ENCODE peak calls at places on chromosomes 16 and 17, in five cellular contexts. U is Daoy; O is activated T-cell treated with anti-CD3 and anti-CD28 coated beads for 1 hour; P is lung; F is activated CD4-positive, alpha-beta T cell treated with anti-CD3 and anti-CD28 coated beads for 48 hours. B is an unnamed sample.

GRCh38 chr17:7042507-7043194 is 1.2 kb downstream of the SLC16A11 start:
- DNase-seq in U (no peak), O (no peak), P (no peak), F (peak; percentile 69), B (no peak)

GRCh38 chr17:37813753-37814152 is 68.9 kb upstream of the HNF1B start:
- DNase-seq in U (peak; percentile 85), O (no peak), P (no peak), F (no peak), B (no peak)

GRCh38 chr16:81495321-81496234 is 51.0 kb downstream of the CMIP start:
- DNase-seq in U (no peak), O (no peak), P (no peak), F (no peak), B (no peak)

GRCh38 chr16:1785846-1786170 is 3.0 kb downstream of the NUBP2 start:
- DNase-seq in U (no peak), O (no peak), P (no peak), F (no peak), B (no peak)

GRCh38 chr17:66487121-66487520 is 184.7 kb downstream of the PRKCA start:
- DNase-seq in U (no peak), O (no peak), P (no peak), F (no peak), B (no peak)

GRCh38 chr16:21166561-21166961 is 8.1 kb downstream of the LDAF1 start:
- DNase-seq in U (peak; percentile 19), O (no peak), P (no peak), F (no peak), B (peak; percentile 60)

GRCh38 chr16:80639636-80640035 is 98.8 kb downstream of the DYNLRB2 start:
- DNase-seq in U (no peak), O (no peak), P (no peak), F (no peak), B (no peak)

GRCh38 chr17:951388-952132 is 28.0 kb downstream of the NXN start:
- DNase-seq in U (peak; percentile 97), O (no peak), P (no peak), F (no peak), B (peak; percentile 88)

GRCh38 chr16:57882206-57882605 is 79.9 kb upstream of the KIFC3 start:
- DNase-seq in U (no peak), O (no peak), P (no peak), F (no peak), B (no peak)

GRCh38 chr16:56691885-56692284 is 9.6 kb downstream of the MT1X start:
- DNase-seq in U (peak; percentile 83), O (no peak), P (peak; percentile 79), F (no peak), B (peak; percentile 30)

GRCh38 chr17:19876524-19877161 is 8.9 kb upstream of the ULK2 start:
- DNase-seq in U (no peak), O (peak; percentile 29), P (peak; percentile 41), F (peak; percentile 35), B (no peak)

GRCh38 chr16:71287903-71288302 is 1.3 kb downstream of the CMTR2 start:
- DNase-seq in U (no peak), O (no peak), P (no peak), F (no peak), B (no peak)

GRCh38 chr16:5024632-5025031 is 9.1 kb downstream of the NAGPA start:
- DNase-seq in U (no peak), O (no peak), P (no peak), F (no peak), B (no peak)

GRCh38 chr17:66511125-66511524 is 208.7 kb downstream of the PRKCA start:
- DNase-seq in U (no peak), O (no peak), P (no peak), F (no peak), B (no peak)

GRCh38 chr17:57707892-57708291 is 37.2 kb downstream of the CCDC182 start:
- DNase-seq in U (no peak), O (no peak), P (peak; percentile 28), F (no peak), B (peak; percentile 80)

GRCh38 chr16:29675811-29676643 is 3.0 kb upstream of the QPRT start:
- DNase-seq in U (peak; percentile 21), O (no peak), P (no peak), F (no peak), B (peak; percentile 33)

GRCh38 chr17:60971515-60972369 is 294.1 kb downstream of the BCAS3 start:
- DNase-seq in U (peak; percentile 39), O (no peak), P (no peak), F (peak; percentile 57), B (peak; percentile 78)

GRCh38 chr17:18382441-18383078 is 5.0 kb downstream of the EVPLL start:
- DNase-seq in U (no peak), O (no peak), P (no peak), F (no peak), B (no peak)

GRCh38 chr17:56638536-56639177 is 45.2 kb downstream of the NOG start:
- DNase-seq in U (no peak), O (no peak), P (no peak), F (no peak), B (no peak)

GRCh38 chr17:77609553-77610517 is 348.7 kb upstream of the TNRC6C start:
- DNase-seq in U (peak; percentile 54), O (peak; percentile 46), P (no peak), F (peak; percentile 76), B (no peak)

GRCh38 chr17:15343749-15344148 is 2.4 kb upstream of the TEKT3 start:
- DNase-seq in U (peak; percentile 62), O (no peak), P (no peak), F (no peak), B (no peak)

GRCh38 chr16:87706278-87707000 is 59.3 kb downstream of the KLHDC4 start:
- DNase-seq in U (no peak), O (no peak), P (no peak), F (no peak), B (peak; percentile 50)

GRCh38 chr17:20966869-20967268 is 75.9 kb downstream of the USP22 start:
- DNase-seq in U (no peak), O (no peak), P (peak; percentile 49), F (no peak), B (no peak)

GRCh38 chr16:57444711-57445110 is 2.5 kb downstream of the CIAPIN1 start:
- DNase-seq in U (no peak), O (no peak), P (no peak), F (no peak), B (no peak)

GRCh38 chr17:59826741-59827453 is 65.8 kb downstream of the TUBD1 start:
- DNase-seq in U (no peak), O (no peak), P (no peak), F (no peak), B (no peak)

GRCh38 chr16:28304214-28304613 is 11.9 kb downstream of the SBK1 start:
- DNase-seq in U (peak; percentile 46), O (no peak), P (no peak), F (no peak), B (peak; percentile 68)

GRCh38 chr16:75460441-75460840 is 4.0 kb downstream of the TMEM170A start:
- DNase-seq in U (no peak), O (no peak), P (no peak), F (no peak), B (no peak)

GRCh38 chr17:39926588-39927100 is 757 bp downstream of the ORMDL3 start:
- DNase-seq in U (peak; percentile 20), O (peak; percentile 36), P (peak; percentile 65), F (peak; percentile 68), B (peak; percentile 21)

GRCh38 chr16:52022177-52022576 is 524.8 kb downstream of the TOX3 start:
- DNase-seq in U (no peak), O (no peak), P (no peak), F (no peak), B (no peak)

GRCh38 chr17:45225964-45226530 is 4.4 kb downstream of the FMNL1 start:
- DNase-seq in U (peak; percentile 88), O (peak; percentile 90), P (peak; percentile 80), F (peak; percentile 97), B (no peak)

GRCh38 chr17:43915561-43915960 is 8.2 kb upstream of the MPP2 start:
- DNase-seq in U (no peak), O (no peak), P (no peak), F (no peak), B (no peak)

GRCh38 chr17:66980896-66981295 is 16.4 kb downstream of the CACNG4 start:
- DNase-seq in U (no peak), O (no peak), P (no peak), F (no peak), B (no peak)

GRCh38 chr17:20992987-20993862 is 49.6 kb downstream of the USP22 start:
- DNase-seq in U (peak; percentile 78), O (peak; percentile 49), P (peak; percentile 58), F (peak; percentile 78), B (peak; percentile 97)

GRCh38 chr17:80030730-80031410 is 4.8 kb downstream of the TBC1D16 start:
- DNase-seq in U (no peak), O (no peak), P (peak; percentile 79), F (no peak), B (peak; percentile 91)

GRCh38 chr17:73226556-73227172 is 33.8 kb downstream of the COG1 start:
- DNase-seq in U (no peak), O (no peak), P (no peak), F (no peak), B (no peak)